ENCODE peak calls at places on chromosomes 13 and 19, in six cellular contexts. V is endothelial cell of umbilical vein, L is GM23338, K is K562, G is HCT116, P is GM12878. M is an unnamed sample.

GRCh38 chr13:99058527-99059495 is 80.9 kb upstream of the DOCK9 start:
- DNase-seq in G (no peak), P (no peak), V (no peak), K (no peak), L (no peak), M (no peak)

GRCh38 chr13:32659736-32660135 is 73.5 kb downstream of the PDS5B start:
- DNase-seq in L (no peak), P (no peak), V (peak), G (no peak), K (no peak), M (no peak)

GRCh38 chr13:52925221-52925620 is 76.8 kb upstream of the PCDH8 start:
- DNase-seq in L (no peak), V (no peak), G (no peak), P (no peak), K (no peak), M (no peak)

GRCh38 chr13:86174632-86175031 is 375.4 kb upstream of the SLITRK6 start:
- DNase-seq in K (no peak), V (no peak), G (no peak), L (peak), P (no peak), M (no peak)

GRCh38 chr19:49396738-49397505 is 8.9 kb downstream of the KASH5 start:
- DNase-seq in K (no peak), L (no peak), G (no peak), V (no peak), P (no peak), M (no peak)

GRCh38 chr13:96817336-96817941 is 176.8 kb downstream of the OXGR1 start:
- DNase-seq in P (no peak), L (peak), K (no peak), G (peak), V (peak), M (no peak)

GRCh38 chr19:29672933-29673336 is 7.7 kb downstream of the PLEKHF1 start:
- DNase-seq in L (no peak), P (peak), V (no peak), G (no peak), K (no peak), M (no peak)

GRCh38 chr13:59877933-59878332 is 285.8 kb downstream of the DIAPH3 start:
- DNase-seq in V (no peak), G (no peak), L (no peak), P (no peak), K (no peak), M (no peak)

GRCh38 chr19:10749435-10750384 is 31.8 kb downstream of the DNM2 start:
- DNase-seq in K (no peak), G (no peak), V (no peak), P (no peak), L (no peak), M (no peak)

GRCh38 chr19:10136936-10137335 is 17.2 kb upstream of the EIF3G start:
- DNase-seq in K (no peak), G (no peak), V (no peak), L (no peak), P (no peak), M (no peak)

GRCh38 chr13:45113809-45114208 is 6.5 kb upstream of the GTF2F2 start:
- DNase-seq in K (no peak), L (no peak), P (no peak), V (no peak), G (no peak), M (no peak)

GRCh38 chr19:46697142-46697960 is 19.6 kb downstream of the PRKD2 start:
- DNase-seq in P (no peak), K (peak), G (peak), V (peak), L (peak), M (peak)

GRCh38 chr19:5978606-5979552 is 939 bp upstream of the RANBP3 start:
- DNase-seq in K (peak), V (no peak), G (no peak), P (no peak), L (no peak), M (no peak)

GRCh38 chr13:85586422-85586831 is 212.8 kb downstream of the SLITRK6 start:
- DNase-seq in G (no peak), K (no peak), P (no peak), L (no peak), V (no peak), M (no peak)

GRCh38 chr19:28185646-28186045 is 1027.3 kb downstream of the UQCRFS1 start:
- DNase-seq in G (no peak), K (no peak), P (no peak), V (no peak), L (no peak), M (no peak)

GRCh38 chr13:20192470-20193141 is at the start of gene GJB2:
- DNase-seq in V (no peak), P (no peak), G (no peak), L (peak), K (no peak), M (no peak)
- TF ChIP-seq EZH2 in V (peak), P (no peak), G (no peak), L (no peak), K (no peak), M (no peak)

GRCh38 chr13:112711528-112712265 is 21.9 kb downstream of the ATP11A start:
- DNase-seq in G (peak), K (peak), P (no peak), L (peak), V (peak), M (peak)
- TF ChIP-seq POLR2AphosphoS5 in G (peak), K (peak), P (no peak), L (no peak), V (peak), M (no peak)

DNA sequence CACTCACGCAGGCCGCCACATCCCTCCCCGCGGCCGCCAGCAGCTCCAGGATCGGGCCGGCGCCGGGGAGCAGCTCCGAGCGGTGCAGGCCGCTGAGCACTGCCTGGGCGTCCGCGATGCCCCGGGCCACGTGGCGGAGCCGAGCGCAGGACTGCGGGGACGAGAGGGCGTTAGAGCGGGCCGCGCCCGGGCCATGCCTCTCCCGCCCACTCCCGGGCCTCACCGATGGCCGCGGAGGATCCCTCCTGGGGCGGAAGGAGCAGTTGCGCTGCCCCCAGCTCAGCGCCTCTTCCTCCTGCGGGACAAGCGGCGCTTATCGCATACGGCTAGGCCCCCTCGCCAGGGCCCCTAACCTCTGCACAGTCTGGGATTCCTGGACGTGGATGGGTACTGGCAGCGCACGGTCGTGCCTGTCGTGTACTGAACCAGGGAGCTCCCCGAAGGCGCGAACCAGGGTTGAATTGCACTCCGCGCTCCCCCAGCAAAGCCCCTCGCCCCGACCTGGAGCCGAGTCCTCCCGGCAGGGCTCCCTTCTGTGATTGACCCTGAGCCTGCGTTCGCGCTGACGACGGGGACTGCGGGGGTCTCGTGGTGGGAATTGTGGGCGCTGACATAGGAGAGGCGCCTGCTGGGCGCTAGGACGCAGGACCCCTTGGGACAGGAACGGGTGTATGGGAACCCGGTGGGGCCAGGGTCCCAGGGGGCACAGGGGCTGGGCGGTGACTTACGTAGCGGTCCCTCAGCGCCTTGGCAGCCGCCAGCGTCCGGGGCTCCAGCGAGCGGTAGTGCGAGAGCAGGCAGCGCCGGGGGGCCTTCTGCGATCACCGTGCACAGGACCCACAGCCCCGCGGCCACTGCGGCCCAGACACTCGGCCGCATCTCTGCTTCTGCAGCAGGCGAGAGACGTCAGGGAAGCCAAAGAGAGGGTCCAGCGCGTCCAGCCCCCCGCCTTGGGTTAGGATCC is 673 bp downstream of the IFNL4 start:
- DNase-seq in V (no peak), L (peak), G (no peak), K (no peak), P (no peak), M (no peak)
- TF ChIP-seq EZH2 in V (peak), L (peak), G (no peak), K (no peak), P (no peak), M (no peak)

GRCh38 chr19:50796634-50797428 is 6.6 kb downstream of the ACP4 start:
- DNase-seq in L (no peak), K (no peak), V (no peak), P (no peak), G (no peak), M (no peak)

GRCh38 chr19:50796128-50796633 is 6.0 kb downstream of the ACP4 start:
- DNase-seq in L (peak), V (no peak), P (no peak), K (no peak), G (no peak), M (no peak)

GRCh38 chr19:50798943-50799851 is 9.0 kb downstream of the ACP4 start:
- DNase-seq in V (no peak), K (no peak), L (no peak), P (no peak), G (no peak), M (no peak)

GRCh38 chr19:50798116-50798942 is 8.1 kb downstream of the ACP4 start:
- DNase-seq in P (no peak), L (no peak), G (no peak), K (no peak), V (no peak), M (no peak)

DNA sequence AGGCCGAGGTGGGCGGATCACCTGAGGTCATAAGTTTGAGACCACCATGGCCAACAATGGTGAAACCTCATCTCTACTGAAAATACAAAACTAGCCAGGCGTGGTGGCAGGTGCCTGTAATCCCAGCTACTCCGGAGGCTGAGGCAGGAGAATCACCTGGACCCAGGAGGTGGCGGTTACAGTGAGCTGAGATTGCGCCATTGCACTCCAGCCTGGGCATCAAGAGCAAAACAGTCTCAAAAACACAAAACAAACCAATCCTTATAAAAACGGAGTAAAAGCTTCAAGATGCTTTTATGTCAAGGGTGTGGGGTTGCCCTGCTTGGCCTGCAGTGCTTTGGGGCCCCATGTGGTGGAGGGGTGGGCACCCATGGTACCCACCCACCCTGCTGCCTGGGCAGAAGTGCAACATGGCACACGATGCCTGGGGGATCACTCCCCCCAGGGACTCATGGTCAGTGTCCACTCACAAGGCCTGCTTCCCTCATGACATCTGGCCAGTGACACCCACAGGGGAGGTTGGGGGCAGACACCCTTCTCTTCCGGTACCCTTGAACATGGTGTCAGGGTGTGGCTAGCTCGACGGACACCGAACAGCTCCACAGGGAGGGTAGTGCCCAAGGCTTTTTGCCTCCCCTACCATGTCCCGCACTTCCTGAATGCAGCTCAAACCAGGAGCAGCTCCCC is 7.4 kb downstream of the ACP4 start:
- DNase-seq in V (no peak), L (no peak), K (no peak), G (no peak), P (no peak), M (no peak)
- TF ChIP-seq POLR2AphosphoS5 in V (no peak), L (peak), K (peak), G (no peak), P (peak), M (no peak)

GRCh38 chr13:27788271-27788670 is 4.0 kb upstream of the GSX1 start:
- DNase-seq in P (no peak), K (no peak), L (no peak), G (no peak), V (no peak), M (no peak)

GRCh38 chr13:27791146-27791900 is 960 bp upstream of the GSX1 start:
- DNase-seq in K (no peak), G (no peak), P (no peak), V (no peak), L (peak), M (no peak)

GRCh38 chr13:27789153-27789494 is 3.2 kb upstream of the GSX1 start:
- DNase-seq in V (no peak), L (no peak), G (no peak), K (no peak), P (no peak), M (no peak)

GRCh38 chr13:27790523-27790922 is 1.8 kb upstream of the GSX1 start:
- DNase-seq in P (no peak), L (peak), G (no peak), K (no peak), V (no peak), M (no peak)

GRCh38 chr13:27789495-27790303 is 2.6 kb upstream of the GSX1 start:
- DNase-seq in G (no peak), L (peak), K (no peak), P (no peak), V (no peak), M (no peak)
- TF ChIP-seq EZH2 in G (no peak), L (peak), K (no peak), P (no peak), V (peak), M (peak)

GRCh38 chr13:93183302-93183701 is 43.3 kb upstream of the GPC6 start:
- DNase-seq in G (no peak), P (no peak), K (no peak), L (peak), V (no peak), M (no peak)

GRCh38 chr13:93180376-93180966 is 46.1 kb upstream of the GPC6 start:
- DNase-seq in P (no peak), V (no peak), K (no peak), G (no peak), L (no peak), M (no peak)

GRCh38 chr13:93182406-93182805 is 44.2 kb upstream of the GPC6 start:
- DNase-seq in V (no peak), K (no peak), L (no peak), P (no peak), G (no peak), M (no peak)
- TF ChIP-seq POLR2AphosphoS5 in V (no peak), K (no peak), L (no peak), P (no peak), G (no peak), M (no peak)

GRCh38 chr13:112643759-112644459 is 45.9 kb upstream of the ATP11A start:
- DNase-seq in L (no peak), G (no peak), P (no peak), V (no peak), K (no peak), M (no peak)
- TF ChIP-seq EZH2 in L (no peak), G (no peak), P (no peak), V (no peak), K (no peak), M (no peak)